ENCODE peak calls at places on chromosomes 7 and 10, in eight cellular contexts. N is fibroblast of lung, J is K562, M is thyroid gland, T is brain microvascular endothelial cell, S is astrocyte of the cerebellum, Y is heart left ventricle, B is uterus. D is an unnamed sample.

GRCh38 chr10:2968401-2968800 is 98.9 kb upstream of the PFKP start:
- DNase-seq in N (peak), J (no peak), M (no peak), T (peak), S (peak), Y (no peak), B (peak), D (peak)

GRCh38 chr7:155422151-155422550 is 35.8 kb upstream of the EN2 start:
- DNase-seq in N (no peak), J (no peak), M (no peak), T (no peak), S (no peak), Y (no peak), B (no peak), D (no peak)

GRCh38 chr7:76390092-76390491 is 19.4 kb downstream of the SSC4D start:
- DNase-seq in N (no peak), J (no peak), M (no peak), T (no peak), S (no peak), Y (no peak), B (no peak), D (no peak)

GRCh38 chr10:70815504-70816219 is at the start of gene SGPL1:
- DNase-seq in N (peak), J (peak), M (peak), T (peak), S (peak), Y (peak), B (peak), D (no peak)

GRCh38 chr7:44912775-44913347 is 27.5 kb upstream of the PURB start:
- DNase-seq in N (no peak), J (peak), M (peak), T (no peak), S (no peak), Y (no peak), B (no peak), D (no peak)

GRCh38 chr10:86411852-86412550 is 45.4 kb upstream of the GRID1 start:
- DNase-seq in N (no peak), J (no peak), M (no peak), T (no peak), S (no peak), Y (no peak), B (no peak), D (no peak)

GRCh38 chr10:95480102-95480900 is 80.9 kb downstream of the SORBS1 start:
- DNase-seq in N (no peak), J (peak), M (peak), T (no peak), S (no peak), Y (peak), B (peak), D (no peak)

GRCh38 chr7:148669907-148670306 is 28.8 kb upstream of the CUL1 start:
- DNase-seq in N (no peak), J (no peak), M (no peak), T (no peak), S (no peak), Y (no peak), B (no peak), D (no peak)

GRCh38 chr7:99000904-99001442 is 122.6 kb downstream of the TRRAP start:
- DNase-seq in N (peak), J (no peak), M (no peak), T (no peak), S (no peak), Y (no peak), B (no peak), D (peak)

GRCh38 chr7:30276203-30276900 is 8.0 kb upstream of the ZNRF2 start:
- DNase-seq in N (peak), J (peak), M (peak), T (peak), S (peak), Y (peak), B (peak), D (no peak)

GRCh38 chr7:111104710-111105109 is 13.8 kb downstream of the LRRN3 start:
- DNase-seq in N (no peak), J (no peak), M (no peak), T (no peak), S (no peak), Y (no peak), B (no peak), D (no peak)

GRCh38 chr10:27646194-27646593 is 99.4 kb downstream of the MKX start:
- DNase-seq in N (peak), J (no peak), M (no peak), T (no peak), S (no peak), Y (no peak), B (no peak), D (peak)

GRCh38 chr10:48778193-48778857 is 93.7 kb downstream of the WDFY4 start:
- DNase-seq in N (no peak), J (no peak), M (no peak), T (no peak), S (no peak), Y (no peak), B (no peak), D (no peak)

GRCh38 chr7:157669768-157670345 is 333.1 kb downstream of the DNAJB6 start:
- DNase-seq in N (peak), J (no peak), M (no peak), T (no peak), S (no peak), Y (no peak), B (no peak), D (no peak)

GRCh38 chr10:4351723-4352565 is 474.1 kb upstream of the AKR1E2 start:
- DNase-seq in N (peak), J (no peak), M (peak), T (no peak), S (no peak), Y (no peak), B (no peak), D (no peak)

GRCh38 chr10:125248489-125248888 is 88.1 kb upstream of the CTBP2 start:
- DNase-seq in N (no peak), J (no peak), M (no peak), T (no peak), S (no peak), Y (no peak), B (no peak), D (no peak)

GRCh38 chr7:143258830-143259229 is 4.4 kb upstream of the GSTK1 start:
- DNase-seq in N (no peak), J (peak), M (no peak), T (no peak), S (no peak), Y (no peak), B (no peak), D (no peak)

GRCh38 chr10:33129181-33129928 is 171.3 kb upstream of the ITGB1 start:
- DNase-seq in N (peak), J (no peak), M (no peak), T (peak), S (peak), Y (peak), B (peak), D (peak)

GRCh38 chr7:68841004-68841403 is 757.3 kb upstream of the AUTS2 start:
- DNase-seq in N (peak), J (no peak), M (peak), T (no peak), S (no peak), Y (no peak), B (no peak), D (no peak)

GRCh38 chr7:131620673-131621609 is 64.5 kb upstream of the PODXL start:
- DNase-seq in N (peak), J (no peak), M (no peak), T (peak), S (peak), Y (no peak), B (no peak), D (no peak)

GRCh38 chr7:47290867-47291266 is 291.0 kb downstream of the TNS3 start:
- DNase-seq in N (no peak), J (no peak), M (no peak), T (no peak), S (no peak), Y (no peak), B (no peak), D (no peak)

GRCh38 chr7:142459557-142459963 is 201.7 kb upstream of the PRSS58 start:
- DNase-seq in N (peak), J (peak), M (peak), T (peak), S (peak), Y (no peak), B (no peak), D (peak)

GRCh38 chr10:128102480-128103228 is 23.6 kb downstream of the MKI67 start:
- DNase-seq in N (no peak), J (no peak), M (peak), T (no peak), S (no peak), Y (no peak), B (no peak), D (no peak)

GRCh38 chr10:95815701-95816100 is 59.7 kb downstream of the ENTPD1 start:
- DNase-seq in N (peak), J (no peak), M (no peak), T (no peak), S (no peak), Y (no peak), B (no peak), D (no peak)

DNA sequence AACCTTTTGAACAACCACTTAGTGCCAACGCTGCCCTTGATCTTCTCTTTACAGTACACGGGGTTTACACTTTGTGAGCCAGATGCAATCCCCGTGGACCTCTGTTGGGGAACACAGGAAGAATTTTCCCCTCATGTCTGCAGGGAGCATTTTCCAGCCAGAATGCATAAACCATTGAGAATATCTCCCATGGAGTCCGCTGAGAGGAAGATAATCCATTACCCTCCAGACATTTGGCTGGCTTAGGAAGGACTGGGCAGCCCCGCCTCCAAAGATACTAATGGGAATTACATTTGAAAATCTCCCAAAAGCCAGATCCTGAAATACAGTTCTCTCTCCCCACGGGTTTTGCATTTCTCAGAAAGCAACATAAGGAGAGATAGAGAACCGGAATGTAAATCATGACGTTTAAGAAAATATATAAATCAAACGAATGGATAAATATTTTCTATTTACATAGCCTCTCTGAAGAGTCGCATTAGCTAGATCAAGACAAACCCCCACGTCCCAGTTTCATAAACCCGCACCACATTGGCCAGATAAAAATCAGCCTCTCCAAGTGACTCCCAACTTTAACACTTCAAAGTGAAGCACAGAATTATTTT is 53.5 kb downstream of the TRIL start:
- DNase-seq in N (no peak), J (no peak), M (no peak), T (no peak), S (no peak), Y (no peak), B (no peak), D (no peak)
- H3K4me3 ChIP-seq in N (peak), J (no peak), M (no peak), T (peak), S (peak), Y (peak), B (no peak), D (peak)

GRCh38 chr7:16463520-16463919 is 2.0 kb downstream of the SOSTDC1 start:
- DNase-seq in N (no peak), J (no peak), M (no peak), T (no peak), S (no peak), Y (no peak), B (no peak), D (no peak)

GRCh38 chr7:16466087-16466472 is 542 bp upstream of the SOSTDC1 start:
- DNase-seq in N (no peak), J (no peak), M (no peak), T (no peak), S (no peak), Y (no peak), B (no peak), D (no peak)

GRCh38 chr7:16462618-16463017 is 2.9 kb downstream of the SOSTDC1 start:
- DNase-seq in N (no peak), J (no peak), M (no peak), T (no peak), S (no peak), Y (no peak), B (no peak), D (no peak)

GRCh38 chr7:16460789-16461465 is 4.6 kb downstream of the SOSTDC1 start:
- DNase-seq in N (no peak), J (no peak), M (no peak), T (no peak), S (no peak), Y (no peak), B (no peak), D (no peak)

DNA sequence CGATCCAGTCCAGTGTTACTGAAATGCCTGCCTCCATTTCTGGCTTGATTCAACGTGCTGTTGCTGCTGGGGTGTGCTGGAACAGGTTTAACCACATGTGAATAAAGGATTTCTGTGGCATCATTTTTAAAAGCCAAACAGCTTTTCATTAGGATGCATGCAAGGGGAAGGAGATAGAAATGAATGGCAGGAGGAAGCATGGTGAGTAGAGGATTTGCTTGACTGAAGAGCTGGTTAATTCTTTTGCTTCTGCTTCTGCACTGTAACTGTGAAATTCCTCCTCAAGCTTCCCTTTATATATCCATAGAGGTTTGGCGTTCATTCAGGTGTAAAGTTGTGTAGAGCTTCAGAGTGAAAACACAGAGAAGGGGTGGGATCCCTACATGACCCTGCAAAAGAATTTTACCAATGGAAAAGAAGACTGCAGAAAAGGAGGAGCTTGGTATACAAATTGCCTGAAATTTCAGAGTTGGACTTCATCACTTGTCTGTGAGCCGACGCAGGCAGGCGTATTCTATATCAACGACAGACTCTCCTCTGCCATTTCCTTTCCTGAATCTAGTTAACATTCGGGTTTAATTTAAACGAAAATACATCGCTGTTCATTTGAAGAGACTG is at the start of gene SOSTDC1:
- DNase-seq in N (peak), J (peak), M (no peak), T (no peak), S (peak), Y (no peak), B (no peak), D (no peak)
- H3K4me3 ChIP-seq in N (peak), J (peak), M (no peak), T (peak), S (peak), Y (peak), B (no peak), D (no peak)

GRCh38 chr7:94394058-94394398 is 667 bp upstream of the COL1A2 start:
- DNase-seq in N (peak), J (no peak), M (peak), T (no peak), S (no peak), Y (peak), B (peak), D (no peak)

GRCh38 chr7:94392391-94392782 is 2.3 kb upstream of the COL1A2 start:
- DNase-seq in N (no peak), J (no peak), M (no peak), T (no peak), S (no peak), Y (no peak), B (no peak), D (no peak)

GRCh38 chr7:94391716-94392390 is 2.8 kb upstream of the COL1A2 start:
- DNase-seq in N (peak), J (no peak), M (peak), T (peak), S (peak), Y (peak), B (peak), D (peak)

GRCh38 chr7:94394399-94395140 is at the start of gene COL1A2:
- DNase-seq in N (peak), J (peak), M (peak), T (peak), S (peak), Y (peak), B (peak), D (peak)

DNA sequence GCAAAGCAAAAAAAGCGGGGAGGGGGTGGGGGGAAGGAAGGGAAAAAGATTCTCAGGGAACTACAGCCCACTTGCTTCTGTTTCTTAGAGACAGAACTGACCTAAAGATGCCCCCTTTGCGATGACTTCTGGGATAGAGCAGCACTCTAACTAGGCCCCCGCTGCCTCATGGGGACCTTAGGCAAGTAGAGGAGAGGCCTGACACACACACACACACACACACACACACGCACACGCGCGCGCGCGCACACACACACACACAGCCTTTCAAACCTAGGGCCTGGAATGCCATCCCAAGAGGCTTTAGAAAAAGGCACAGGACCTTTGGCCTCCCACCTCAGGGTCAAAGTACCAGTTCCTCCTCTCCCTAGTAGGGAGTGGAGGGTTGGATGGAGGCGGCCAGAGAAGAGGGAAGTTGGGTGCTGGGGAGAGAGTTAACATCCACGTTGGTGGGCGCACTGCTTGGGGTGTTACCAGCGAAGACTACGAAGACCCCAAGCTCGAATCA is 1.4 kb upstream of the COL1A2 start:
- DNase-seq in N (peak), J (no peak), M (no peak), T (peak), S (no peak), Y (peak), B (peak), D (no peak)
- H3K4me3 ChIP-seq in N (peak), J (no peak), M (no peak), T (no peak), S (peak), Y (peak), B (peak), D (peak)

GRCh38 chr10:239109-239508 is 103.9 kb downstream of the ZMYND11 start:
- DNase-seq in N (peak), J (no peak), M (no peak), T (peak), S (peak), Y (no peak), B (no peak), D (no peak)

GRCh38 chr10:244227-244626 is 109.0 kb downstream of the ZMYND11 start:
- DNase-seq in N (no peak), J (no peak), M (no peak), T (no peak), S (no peak), Y (no peak), B (no peak), D (no peak)

GRCh38 chr10:235921-236320 is 100.7 kb downstream of the ZMYND11 start:
- DNase-seq in N (no peak), J (no peak), M (no peak), T (no peak), S (no peak), Y (no peak), B (no peak), D (peak)

GRCh38 chr10:246431-246830 is 111.2 kb downstream of the ZMYND11 start:
- DNase-seq in N (no peak), J (no peak), M (no peak), T (no peak), S (no peak), Y (no peak), B (no peak), D (no peak)

GRCh38 chr10:241451-241850 is 106.2 kb downstream of the ZMYND11 start:
- DNase-seq in N (no peak), J (no peak), M (no peak), T (no peak), S (no peak), Y (no peak), B (no peak), D (no peak)
- H3K4me3 ChIP-seq in N (no peak), J (no peak), M (no peak), T (no peak), S (no peak), Y (no peak), B (no peak), D (no peak)

GRCh38 chr10:93993414-93993781 is 333 bp upstream of the PLCE1 start:
- DNase-seq in N (no peak), J (no peak), M (no peak), T (no peak), S (no peak), Y (no peak), B (peak), D (no peak)

GRCh38 chr10:93993782-93994668 is at the start of gene PLCE1:
- DNase-seq in N (peak), J (peak), M (peak), T (no peak), S (no peak), Y (peak), B (peak), D (no peak)

GRCh38 chr10:93997546-93997945 is 3.8 kb downstream of the PLCE1 start:
- DNase-seq in N (no peak), J (no peak), M (no peak), T (no peak), S (no peak), Y (no peak), B (no peak), D (no peak)

GRCh38 chr10:93995182-93995581 is 1.5 kb downstream of the PLCE1 start:
- DNase-seq in N (no peak), J (no peak), M (no peak), T (no peak), S (no peak), Y (no peak), B (no peak), D (no peak)

DNA sequence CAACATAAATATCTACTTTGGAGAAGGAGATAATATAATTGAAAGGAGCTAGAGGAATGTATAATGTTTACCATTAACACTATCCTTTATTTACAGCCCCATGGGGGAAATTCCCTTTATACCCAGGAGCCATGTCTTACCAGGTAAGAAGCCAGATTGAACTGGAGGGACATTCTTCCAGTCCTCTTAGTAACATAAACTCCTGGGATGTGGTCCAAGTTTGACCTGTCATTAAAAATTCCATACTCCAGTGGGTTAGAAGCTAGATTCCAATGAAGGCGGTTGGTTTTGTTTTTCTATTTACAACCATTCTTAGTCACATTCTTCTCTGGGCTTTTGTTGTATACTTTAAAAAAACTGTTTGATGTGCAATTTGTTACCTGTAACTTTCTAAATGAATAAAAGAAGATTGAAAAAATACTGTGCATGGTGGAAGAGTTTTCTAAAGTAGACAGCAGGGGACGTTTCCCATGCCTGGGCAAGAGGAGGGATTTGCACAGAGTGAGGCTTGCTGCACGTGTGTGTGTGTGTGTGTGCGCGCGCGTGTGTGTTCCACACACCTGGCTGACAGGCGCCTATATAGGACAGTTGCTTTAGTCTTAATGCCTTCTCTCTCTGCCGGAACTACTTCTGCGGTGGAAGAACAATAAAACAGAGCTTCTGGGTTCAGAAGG is 2.0 kb downstream of the PLCE1 start:
- DNase-seq in N (peak), J (no peak), M (no peak), T (peak), S (peak), Y (no peak), B (no peak), D (no peak)
- H3K4me3 ChIP-seq in N (no peak), J (no peak), M (no peak), T (no peak), S (peak), Y (peak), B (no peak), D (no peak)